ENCODE peak calls at places on chromosomes 2 and 18, in five cellular contexts. One of them, this sample, is unnamed.

GRCh38 chr2:85705680-85706039 is 11.5 kb downstream of the GNLY start:
- DNase-seq in spleen: no peak
- DNase-seq in fibroblast of lung: peak; percentile 99
- DNase-seq in kidney: no peak
- DNase-seq in PC-9: peak; percentile 45
- DNase-seq in this sample: peak; percentile 95

GRCh38 chr2:102187191-102188150 is 648 bp downstream of the IL1RL2 start:
- DNase-seq in PC-9: peak; percentile 29
- DNase-seq in fibroblast of lung: peak; percentile 59
- DNase-seq in spleen: peak; percentile 84
- DNase-seq in kidney: peak; percentile 87
- DNase-seq in this sample: no peak

GRCh38 chr2:233418052-233418760 is 63.9 kb downstream of the DGKD start:
- DNase-seq in fibroblast of lung: no peak
- DNase-seq in kidney: no peak
- DNase-seq in PC-9: no peak
- DNase-seq in spleen: no peak
- DNase-seq in this sample: no peak

GRCh38 chr18:38801640-38802039 is 1236.0 kb upstream of the CELF4 start:
- DNase-seq in spleen: no peak
- DNase-seq in PC-9: no peak
- DNase-seq in fibroblast of lung: no peak
- DNase-seq in kidney: no peak
- DNase-seq in this sample: no peak

GRCh38 chr2:31334311-31335026 is 80.1 kb downstream of the XDH start:
- DNase-seq in kidney: no peak
- DNase-seq in fibroblast of lung: peak; percentile 24
- DNase-seq in PC-9: peak; percentile 12
- DNase-seq in spleen: no peak
- DNase-seq in this sample: no peak

GRCh38 chr18:63591725-63592124 is 4.6 kb downstream of the SERPINB13 start:
- DNase-seq in PC-9: no peak
- DNase-seq in fibroblast of lung: no peak
- DNase-seq in kidney: no peak
- DNase-seq in spleen: no peak
- DNase-seq in this sample: no peak

GRCh38 chr2:180061085-180061484 is 54.0 kb upstream of the CWC22 start:
- DNase-seq in fibroblast of lung: no peak
- DNase-seq in PC-9: no peak
- DNase-seq in spleen: no peak
- DNase-seq in kidney: peak; percentile 41
- DNase-seq in this sample: no peak

GRCh38 chr2:1886405-1886992 is 142.2 kb upstream of the PXDN start:
- DNase-seq in PC-9: peak; percentile 14
- DNase-seq in fibroblast of lung: peak; percentile 74
- DNase-seq in spleen: no peak
- DNase-seq in kidney: no peak
- DNase-seq in this sample: no peak

GRCh38 chr18:59715966-59716369 is 18.7 kb upstream of the CCBE1 start:
- DNase-seq in spleen: no peak
- DNase-seq in PC-9: peak; percentile 31
- DNase-seq in kidney: no peak
- DNase-seq in fibroblast of lung: peak; percentile 87
- DNase-seq in this sample: peak; percentile 68

GRCh38 chr2:165682546-165682945 is 111.5 kb downstream of the GALNT3 start:
- DNase-seq in spleen: no peak
- DNase-seq in kidney: no peak
- DNase-seq in fibroblast of lung: no peak
- DNase-seq in PC-9: no peak
- DNase-seq in this sample: no peak

GRCh38 chr2:112061299-112061698 is 6.2 kb downstream of the TMEM87B start:
- DNase-seq in spleen: no peak
- DNase-seq in kidney: no peak
- DNase-seq in PC-9: no peak
- DNase-seq in fibroblast of lung: no peak
- DNase-seq in this sample: no peak

GRCh38 chr2:15363142-15363541 is 198.0 kb downstream of the NBAS start:
- DNase-seq in PC-9: peak; percentile 5
- DNase-seq in spleen: no peak
- DNase-seq in kidney: no peak
- DNase-seq in fibroblast of lung: no peak
- DNase-seq in this sample: no peak

GRCh38 chr2:24050041-24050655 is 607 bp downstream of the FKBP1B start:
- DNase-seq in kidney: peak; percentile 77
- DNase-seq in PC-9: no peak
- DNase-seq in fibroblast of lung: peak; percentile 19
- DNase-seq in spleen: peak; percentile 84
- DNase-seq in this sample: no peak

GRCh38 chr2:19140463-19141208 is 217.8 kb downstream of the OSR1 start:
- DNase-seq in spleen: no peak
- DNase-seq in fibroblast of lung: peak; percentile 82
- DNase-seq in PC-9: peak; percentile 83
- DNase-seq in kidney: no peak
- DNase-seq in this sample: no peak

GRCh38 chr18:4130734-4131719 is 324.1 kb downstream of the DLGAP1 start:
- DNase-seq in fibroblast of lung: no peak
- DNase-seq in spleen: no peak
- DNase-seq in PC-9: no peak
- DNase-seq in kidney: no peak
- DNase-seq in this sample: no peak

GRCh38 chr2:33292981-33293586 is 183.4 kb upstream of the RASGRP3 start:
- DNase-seq in fibroblast of lung: peak; percentile 57
- DNase-seq in kidney: no peak
- DNase-seq in spleen: no peak
- DNase-seq in PC-9: no peak
- DNase-seq in this sample: no peak

GRCh38 chr2:198456418-198456817 is 652.0 kb downstream of the PLCL1 start:
- DNase-seq in fibroblast of lung: no peak
- DNase-seq in PC-9: no peak
- DNase-seq in kidney: no peak
- DNase-seq in spleen: no peak
- DNase-seq in this sample: no peak
- H3K4me3 ChIP-seq in fibroblast of lung: no peak overlapping the region
- H3K4me3 ChIP-seq in PC-9: no peak overlapping the region
- H3K4me3 ChIP-seq in kidney: no peak overlapping the region
- H3K4me3 ChIP-seq in spleen: no peak overlapping the region
- H3K4me3 ChIP-seq in this sample: no peak overlapping the region

GRCh38 chr2:189178007-189178406 is 1.6 kb downstream of the COL5A2 start:
- DNase-seq in fibroblast of lung: peak; percentile 68
- DNase-seq in spleen: no peak
- DNase-seq in kidney: no peak
- DNase-seq in PC-9: no peak
- DNase-seq in this sample: no peak
- TF ChIP-seq CTCF in fibroblast of lung: peak; percentile 44
- TF ChIP-seq CTCF in spleen: no peak
- TF ChIP-seq CTCF in kidney: no peak
- TF ChIP-seq CTCF in PC-9: peak; percentile 10
- TF ChIP-seq CTCF in this sample: peak; percentile 39

DNA sequence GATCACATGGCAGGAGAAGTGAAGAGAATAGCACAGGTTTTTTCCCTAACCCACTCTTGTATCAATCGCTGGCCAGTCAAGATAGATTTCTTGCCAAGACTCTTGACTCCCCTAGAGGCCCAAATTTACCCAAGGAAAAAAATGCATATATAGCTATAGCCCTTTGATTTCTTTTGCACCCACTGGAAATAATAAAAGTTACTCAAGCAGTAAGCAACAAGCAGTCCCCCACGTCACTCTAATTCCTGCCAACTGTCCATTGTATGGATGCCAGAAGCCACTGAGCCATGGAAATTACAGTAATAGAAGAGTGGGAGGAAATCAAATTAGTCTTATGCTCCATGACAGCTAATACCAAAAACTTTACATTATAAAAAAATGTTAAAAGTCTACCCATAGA is 125.3 kb upstream of the SLC39A10 start:
- DNase-seq in kidney: no peak
- DNase-seq in fibroblast of lung: peak; percentile 52
- DNase-seq in PC-9: no peak
- DNase-seq in spleen: no peak
- DNase-seq in this sample: no peak
- H3K4me3 ChIP-seq in kidney: no peak overlapping the region
- H3K4me3 ChIP-seq in fibroblast of lung: no peak overlapping the region
- H3K4me3 ChIP-seq in PC-9: no peak overlapping the region
- H3K4me3 ChIP-seq in spleen: no peak overlapping the region
- H3K4me3 ChIP-seq in this sample: no peak overlapping the region

GRCh38 chr2:28390241-28390856 is 2.3 kb upstream of the FOSL2 start:
- DNase-seq in PC-9: peak; percentile 84
- DNase-seq in kidney: peak; percentile 98
- DNase-seq in spleen: peak; percentile 94
- DNase-seq in fibroblast of lung: peak; percentile 95
- DNase-seq in this sample: peak; percentile 92
- TF ChIP-seq CTCF in PC-9: no peak
- TF ChIP-seq CTCF in kidney: peak; percentile 3
- TF ChIP-seq CTCF in spleen: no peak
- TF ChIP-seq CTCF in fibroblast of lung: peak; percentile 28
- TF ChIP-seq CTCF in this sample: no peak

GRCh38 chr2:104863229-104863584 is 9.3 kb downstream of the POU3F3 start:
- DNase-seq in fibroblast of lung: no peak
- DNase-seq in spleen: no peak
- DNase-seq in PC-9: no peak
- DNase-seq in kidney: no peak
- DNase-seq in this sample: no peak

GRCh38 chr2:104860141-104860790 is 6.4 kb downstream of the POU3F3 start:
- DNase-seq in PC-9: no peak
- DNase-seq in spleen: no peak
- DNase-seq in fibroblast of lung: no peak
- DNase-seq in kidney: no peak
- DNase-seq in this sample: no peak

GRCh38 chr2:104862061-104862941 is 8.4 kb downstream of the POU3F3 start:
- DNase-seq in fibroblast of lung: no peak
- DNase-seq in spleen: no peak
- DNase-seq in PC-9: no peak
- DNase-seq in kidney: peak; percentile 90
- DNase-seq in this sample: no peak

GRCh38 chr2:104859310-104860130 is 5.6 kb downstream of the POU3F3 start:
- DNase-seq in spleen: no peak
- DNase-seq in PC-9: no peak
- DNase-seq in fibroblast of lung: no peak
- DNase-seq in kidney: no peak
- DNase-seq in this sample: no peak

DNA sequence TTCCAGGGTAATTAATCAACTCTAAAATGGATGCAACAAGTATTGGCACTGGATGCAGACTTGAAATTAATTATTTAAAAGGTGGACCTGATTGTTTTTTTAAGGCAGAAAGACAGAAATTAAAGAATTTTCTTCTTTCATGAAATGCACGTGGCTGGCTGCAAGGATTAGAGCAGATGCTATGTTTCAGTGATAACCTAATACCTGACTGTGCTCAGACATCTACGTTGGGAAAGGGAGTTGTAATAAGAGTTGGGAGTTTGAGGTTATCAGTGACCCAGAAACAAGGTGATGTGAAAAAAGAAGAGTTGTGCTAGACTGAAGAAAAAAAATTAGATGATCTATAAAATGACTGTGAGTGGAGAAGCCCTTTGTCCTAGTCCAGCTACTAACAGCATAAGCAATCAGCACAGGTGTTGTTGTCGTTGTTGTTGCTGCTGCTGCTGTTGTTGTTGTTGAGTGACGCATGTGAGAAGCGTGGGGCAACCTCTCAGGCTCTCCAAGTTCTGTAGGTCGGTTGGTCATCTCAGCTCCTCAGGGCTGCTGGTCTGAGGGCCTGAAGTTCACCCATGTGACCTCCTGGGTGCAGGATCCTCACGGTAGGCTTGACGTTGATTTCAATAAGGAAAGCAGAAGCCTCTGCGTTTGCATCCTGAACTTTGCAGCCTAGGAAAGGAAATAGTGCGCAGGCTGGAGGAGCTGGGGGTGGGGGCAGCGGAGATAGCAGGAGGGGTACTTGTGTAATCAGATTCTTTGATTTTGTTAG is 7.6 kb downstream of the POU3F3 start:
- DNase-seq in fibroblast of lung: no peak
- DNase-seq in spleen: no peak
- DNase-seq in kidney: no peak
- DNase-seq in PC-9: no peak
- DNase-seq in this sample: no peak
- H3K4me3 ChIP-seq in fibroblast of lung: no peak overlapping the region
- H3K4me3 ChIP-seq in spleen: no peak overlapping the region
- H3K4me3 ChIP-seq in kidney: peak overlapping the region; percentile 50
- H3K4me3 ChIP-seq in PC-9: no peak overlapping the region
- H3K4me3 ChIP-seq in this sample: no peak overlapping the region

GRCh38 chr2:167550448-167550847 is 662.2 kb downstream of the XIRP2 start:
- DNase-seq in fibroblast of lung: peak; percentile 55
- DNase-seq in PC-9: no peak
- DNase-seq in spleen: no peak
- DNase-seq in kidney: no peak
- DNase-seq in this sample: no peak
- TF ChIP-seq CTCF in fibroblast of lung: peak; percentile 55
- TF ChIP-seq CTCF in PC-9: peak; percentile 30
- TF ChIP-seq CTCF in spleen: no peak
- TF ChIP-seq CTCF in kidney: peak; percentile 15
- TF ChIP-seq CTCF in this sample: peak; percentile 7

DNA sequence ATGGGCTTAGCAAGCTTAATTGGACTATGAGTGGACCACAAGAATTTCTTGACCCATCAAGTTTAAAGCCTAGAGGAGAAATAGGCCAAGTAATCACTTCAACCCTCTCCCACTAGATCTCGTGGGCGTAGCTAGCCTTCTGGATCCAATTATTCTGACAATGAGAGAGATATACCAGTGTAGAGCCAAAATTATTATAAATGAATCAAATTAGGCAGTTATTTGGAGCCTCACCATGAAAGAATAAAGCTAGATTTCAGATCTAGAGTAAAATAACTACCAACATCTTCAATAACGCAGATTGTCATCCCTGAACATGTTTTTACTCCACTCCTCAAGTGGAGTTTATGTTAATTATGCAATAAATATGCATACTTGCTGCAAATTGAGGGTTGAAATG is 143.9 kb upstream of the CDH20 start:
- DNase-seq in PC-9: no peak
- DNase-seq in kidney: no peak
- DNase-seq in spleen: no peak
- DNase-seq in fibroblast of lung: no peak
- DNase-seq in this sample: no peak
- H3K4me3 ChIP-seq in PC-9: no peak overlapping the region
- H3K4me3 ChIP-seq in kidney: no peak overlapping the region
- H3K4me3 ChIP-seq in spleen: no peak overlapping the region
- H3K4me3 ChIP-seq in fibroblast of lung: no peak overlapping the region
- H3K4me3 ChIP-seq in this sample: no peak overlapping the region

This sample was measured in AG09309.